ENCODE peak calls at places on chromosome 16, in ten cellular contexts. Y, N, M, D, Z, C, S, H, O and B are unnamed samples.

GRCh38 chr16:22424161-22424937 is 49.9 kb upstream of the CDR2 start:
- DNase-seq in S (no peak), H (no peak), O (no peak), N (peak; percentile 70), Z (no peak), D (no peak), Y (no peak), M (no peak), C (no peak), B (no peak)

GRCh38 chr16:75085556-75085955 is 31.0 kb downstream of the LDHD start:
- DNase-seq in Y (no peak), M (no peak), Z (no peak), N (no peak), O (no peak), S (no peak), C (no peak), H (no peak), D (no peak), B (no peak)

GRCh38 chr16:76277099-76278030 is at the start of gene CNTNAP4:
- DNase-seq in D (no peak), N (peak; percentile 8), H (no peak), S (no peak), C (no peak), Y (no peak), M (no peak), Z (no peak), O (no peak), B (peak; percentile 20)

GRCh38 chr16:69937465-69937951 is 13.6 kb upstream of the CLEC18A start:
- DNase-seq in S (no peak), Z (peak; percentile 30), O (no peak), H (no peak), C (peak; percentile 45), D (no peak), M (no peak), N (no peak), Y (no peak), B (no peak)

GRCh38 chr16:57699481-57699880 is 4.9 kb downstream of the DRC7 start:
- DNase-seq in H (no peak), Y (no peak), N (no peak), C (no peak), M (no peak), O (no peak), D (no peak), S (no peak), Z (no peak), B (no peak)

GRCh38 chr16:14150796-14151195 is 79.7 kb downstream of the MRTFB start:
- DNase-seq in Y (no peak), Z (no peak), H (no peak), D (no peak), M (no peak), S (no peak), N (no peak), C (no peak), O (no peak), B (no peak)

GRCh38 chr16:66133641-66134402 is 232.7 kb upstream of the CDH5 start:
- DNase-seq in Z (no peak), S (no peak), Y (no peak), M (no peak), C (no peak), H (no peak), O (no peak), D (no peak), N (no peak), B (no peak)

GRCh38 chr16:28309811-28310311 is 17.5 kb downstream of the SBK1 start:
- DNase-seq in S (no peak), C (no peak), Y (peak; percentile 57), M (no peak), D (no peak), H (no peak), N (no peak), Z (no peak), O (no peak), B (no peak)

GRCh38 chr16:71919033-71919432 is 23.7 kb downstream of the IST1 start:
- DNase-seq in S (no peak), Y (no peak), M (no peak), D (no peak), H (no peak), Z (no peak), C (no peak), O (no peak), N (no peak), B (no peak)

GRCh38 chr16:11546522-11547485 is 39.9 kb downstream of the LITAF start:
- DNase-seq in C (no peak), O (no peak), S (no peak), D (no peak), Y (no peak), Z (peak; percentile 42), N (no peak), M (no peak), H (no peak), B (no peak)

GRCh38 chr16:19912445-19913305 is 28.0 kb upstream of the GPRC5B start:
- DNase-seq in S (no peak), D (no peak), Z (peak; percentile 57), Y (no peak), C (no peak), O (no peak), N (no peak), H (no peak), M (no peak), B (no peak)

GRCh38 chr16:86576591-86577313 is 1.6 kb upstream of the FOXL1 start:
- DNase-seq in D (peak; percentile 21), C (no peak), Z (peak; percentile 59), O (no peak), H (no peak), Y (no peak), S (no peak), M (peak; percentile 80), N (no peak), B (no peak)

GRCh38 chr16:85069171-85069570 is 41.6 kb downstream of the KIAA0513 start:
- DNase-seq in O (no peak), D (no peak), Y (no peak), H (no peak), N (no peak), S (no peak), C (no peak), Z (no peak), M (no peak), B (no peak)

GRCh38 chr16:67430504-67431076 is 331 bp upstream of the HSD11B2 start:
- DNase-seq in D (peak; percentile 16), H (no peak), S (no peak), Z (no peak), M (no peak), N (peak; percentile 60), C (peak; percentile 86), Y (no peak), O (no peak), B (no peak)

GRCh38 chr16:88504489-88505404 is 51.7 kb downstream of the ZFPM1 start:
- DNase-seq in H (no peak), M (peak; percentile 18), D (no peak), S (peak; percentile 29), C (peak; percentile 99), N (no peak), Z (no peak), Y (no peak), O (peak; percentile 26), B (no peak)

GRCh38 chr16:89216315-89217137 is 977 bp upstream of the ZNF778 start:
- DNase-seq in D (peak; percentile 74), C (peak; percentile 92), Y (peak; percentile 53), Z (peak; percentile 85), O (peak; percentile 15), H (peak; percentile 28), M (peak; percentile 32), N (peak; percentile 81), S (peak; percentile 69), B (peak; percentile 65)

GRCh38 chr16:20675488-20676267 is 21.8 kb downstream of the ACSM1 start:
- DNase-seq in M (peak; percentile 28), Y (no peak), D (no peak), N (no peak), S (peak; percentile 75), Z (no peak), C (no peak), H (no peak), O (no peak), B (no peak)

GRCh38 chr16:74666425-74667214 is at the start of gene RFWD3:
- DNase-seq in O (peak; percentile 79), D (peak; percentile 90), H (peak; percentile 98), N (peak; percentile 95), M (peak; percentile 90), Y (peak; percentile 71), Z (peak; percentile 100), S (peak; percentile 99), C (peak; percentile 99), B (peak; percentile 88)